ENCODE peak calls at places on chromosomes 12 and 14, in seven cellular contexts. One of them, this sample, is unnamed.

GRCh38 chr14:68519788-68520187 is 273.1 kb downstream of the ZFP36L1 start:
- DNase-seq in GM12892: no peak
- DNase-seq in esophagus squamous epithelium: no peak
- DNase-seq in fibroblast of the conjunctiva: no peak
- DNase-seq in NCI-H2081: no peak
- DNase-seq in ascending aorta: no peak
- DNase-seq in amniotic stem cell: no peak
- DNase-seq in this sample: no peak

GRCh38 chr14:49621114-49621881 is 699 bp downstream of the MGAT2 start:
- DNase-seq in esophagus squamous epithelium: peak
- DNase-seq in amniotic stem cell: no peak
- DNase-seq in NCI-H2081: peak
- DNase-seq in fibroblast of the conjunctiva: no peak
- DNase-seq in GM12892: no peak
- DNase-seq in ascending aorta: no peak
- DNase-seq in this sample: no peak

GRCh38 chr14:64656986-64657385 is 47.2 kb upstream of the PLEKHG3 start:
- DNase-seq in GM12892: no peak
- DNase-seq in ascending aorta: no peak
- DNase-seq in fibroblast of the conjunctiva: no peak
- DNase-seq in esophagus squamous epithelium: no peak
- DNase-seq in amniotic stem cell: no peak
- DNase-seq in NCI-H2081: no peak
- DNase-seq in this sample: no peak

GRCh38 chr12:77946541-77947021 is 115.9 kb downstream of the NAV3 start:
- DNase-seq in amniotic stem cell: no peak
- DNase-seq in esophagus squamous epithelium: no peak
- DNase-seq in GM12892: no peak
- DNase-seq in ascending aorta: no peak
- DNase-seq in fibroblast of the conjunctiva: no peak
- DNase-seq in NCI-H2081: no peak
- DNase-seq in this sample: no peak

GRCh38 chr12:131799828-131800593 is 28.2 kb upstream of the MMP17 start:
- DNase-seq in GM12892: no peak
- DNase-seq in amniotic stem cell: no peak
- DNase-seq in NCI-H2081: no peak
- DNase-seq in ascending aorta: no peak
- DNase-seq in esophagus squamous epithelium: no peak
- DNase-seq in fibroblast of the conjunctiva: no peak
- DNase-seq in this sample: no peak

GRCh38 chr12:32995623-32996022 is 99.0 kb upstream of the PKP2 start:
- DNase-seq in fibroblast of the conjunctiva: no peak
- DNase-seq in GM12892: no peak
- DNase-seq in amniotic stem cell: no peak
- DNase-seq in ascending aorta: no peak
- DNase-seq in NCI-H2081: no peak
- DNase-seq in esophagus squamous epithelium: no peak
- DNase-seq in this sample: no peak

GRCh38 chr12:104056419-104056972 is 6.5 kb upstream of the GLT8D2 start:
- DNase-seq in NCI-H2081: peak
- DNase-seq in esophagus squamous epithelium: no peak
- DNase-seq in GM12892: no peak
- DNase-seq in fibroblast of the conjunctiva: no peak
- DNase-seq in amniotic stem cell: no peak
- DNase-seq in ascending aorta: no peak
- DNase-seq in this sample: no peak

GRCh38 chr14:100475268-100475667 is 111.9 kb downstream of the BEGAIN start:
- DNase-seq in NCI-H2081: no peak
- DNase-seq in GM12892: no peak
- DNase-seq in amniotic stem cell: no peak
- DNase-seq in esophagus squamous epithelium: no peak
- DNase-seq in ascending aorta: no peak
- DNase-seq in fibroblast of the conjunctiva: no peak
- DNase-seq in this sample: no peak

GRCh38 chr12:109738209-109738608 is 24.6 kb downstream of the FAM222A start:
- DNase-seq in amniotic stem cell: no peak
- DNase-seq in esophagus squamous epithelium: no peak
- DNase-seq in GM12892: no peak
- DNase-seq in NCI-H2081: no peak
- DNase-seq in ascending aorta: no peak
- DNase-seq in fibroblast of the conjunctiva: no peak
- DNase-seq in this sample: no peak

GRCh38 chr12:113221997-113222729 is 899 bp downstream of the TPCN1 start:
- DNase-seq in esophagus squamous epithelium: no peak
- DNase-seq in NCI-H2081: no peak
- DNase-seq in ascending aorta: no peak
- DNase-seq in GM12892: no peak
- DNase-seq in fibroblast of the conjunctiva: no peak
- DNase-seq in amniotic stem cell: no peak
- DNase-seq in this sample: no peak

GRCh38 chr12:19273482-19274330 is 144.2 kb downstream of the PLEKHA5 start:
- DNase-seq in esophagus squamous epithelium: no peak
- DNase-seq in NCI-H2081: peak
- DNase-seq in fibroblast of the conjunctiva: peak
- DNase-seq in GM12892: no peak
- DNase-seq in ascending aorta: no peak
- DNase-seq in amniotic stem cell: peak
- DNase-seq in this sample: no peak

GRCh38 chr12:87428701-87429277 is 600.4 kb downstream of the C12orf50 start:
- DNase-seq in amniotic stem cell: no peak
- DNase-seq in fibroblast of the conjunctiva: peak
- DNase-seq in esophagus squamous epithelium: no peak
- DNase-seq in ascending aorta: no peak
- DNase-seq in GM12892: no peak
- DNase-seq in NCI-H2081: no peak
- DNase-seq in this sample: no peak

GRCh38 chr12:1117970-1118563 is 127.0 kb downstream of the ERC1 start:
- DNase-seq in esophagus squamous epithelium: no peak
- DNase-seq in amniotic stem cell: peak
- DNase-seq in fibroblast of the conjunctiva: peak
- DNase-seq in ascending aorta: no peak
- DNase-seq in GM12892: no peak
- DNase-seq in NCI-H2081: peak
- DNase-seq in this sample: no peak

GRCh38 chr14:61345144-61345482 is 23.7 kb downstream of the PRKCH start:
- DNase-seq in NCI-H2081: no peak
- DNase-seq in ascending aorta: no peak
- DNase-seq in esophagus squamous epithelium: no peak
- DNase-seq in GM12892: no peak
- DNase-seq in fibroblast of the conjunctiva: no peak
- DNase-seq in amniotic stem cell: no peak
- DNase-seq in this sample: no peak

GRCh38 chr14:51648296-51648695 is 3.4 kb upstream of the FRMD6 start:
- DNase-seq in ascending aorta: no peak
- DNase-seq in NCI-H2081: no peak
- DNase-seq in GM12892: no peak
- DNase-seq in esophagus squamous epithelium: no peak
- DNase-seq in fibroblast of the conjunctiva: no peak
- DNase-seq in amniotic stem cell: no peak
- DNase-seq in this sample: no peak

GRCh38 chr12:101501410-101502045 is 26.4 kb downstream of the SPIC start:
- DNase-seq in amniotic stem cell: no peak
- DNase-seq in NCI-H2081: no peak
- DNase-seq in GM12892: no peak
- DNase-seq in ascending aorta: no peak
- DNase-seq in fibroblast of the conjunctiva: no peak
- DNase-seq in esophagus squamous epithelium: no peak
- DNase-seq in this sample: no peak

GRCh38 chr14:95524706-95525512 is 8.5 kb upstream of the SYNE3 start:
- DNase-seq in GM12892: no peak
- DNase-seq in esophagus squamous epithelium: no peak
- DNase-seq in ascending aorta: no peak
- DNase-seq in NCI-H2081: no peak
- DNase-seq in amniotic stem cell: no peak
- DNase-seq in fibroblast of the conjunctiva: no peak
- DNase-seq in this sample: no peak

GRCh38 chr12:30095511-30095910 is 311.8 kb upstream of the TMTC1 start:
- DNase-seq in NCI-H2081: no peak
- DNase-seq in fibroblast of the conjunctiva: no peak
- DNase-seq in esophagus squamous epithelium: no peak
- DNase-seq in GM12892: no peak
- DNase-seq in ascending aorta: no peak
- DNase-seq in amniotic stem cell: no peak
- DNase-seq in this sample: no peak

GRCh38 chr14:95597784-95598204 is 62.9 kb downstream of the GLRX5 start:
- DNase-seq in amniotic stem cell: no peak
- DNase-seq in GM12892: no peak
- DNase-seq in ascending aorta: no peak
- DNase-seq in esophagus squamous epithelium: no peak
- DNase-seq in fibroblast of the conjunctiva: no peak
- DNase-seq in NCI-H2081: peak
- DNase-seq in this sample: no peak

GRCh38 chr14:23562822-23563472 is 4.6 kb downstream of the AP1G2 start:
- DNase-seq in esophagus squamous epithelium: no peak
- DNase-seq in ascending aorta: no peak
- DNase-seq in fibroblast of the conjunctiva: no peak
- DNase-seq in amniotic stem cell: no peak
- DNase-seq in GM12892: no peak
- DNase-seq in NCI-H2081: peak
- DNase-seq in this sample: no peak

GRCh38 chr14:50030049-50030448 is 86.3 kb downstream of the VCPKMT start:
- DNase-seq in NCI-H2081: no peak
- DNase-seq in fibroblast of the conjunctiva: no peak
- DNase-seq in esophagus squamous epithelium: no peak
- DNase-seq in GM12892: no peak
- DNase-seq in amniotic stem cell: no peak
- DNase-seq in ascending aorta: no peak
- DNase-seq in this sample: no peak

GRCh38 chr14:90654831-90655276 is 161.4 kb downstream of the TTC7B start:
- DNase-seq in ascending aorta: no peak
- DNase-seq in amniotic stem cell: no peak
- DNase-seq in fibroblast of the conjunctiva: peak
- DNase-seq in esophagus squamous epithelium: no peak
- DNase-seq in GM12892: no peak
- DNase-seq in NCI-H2081: no peak
- DNase-seq in this sample: no peak

GRCh38 chr12:56461235-56462159 is 6.9 kb upstream of the SPRYD4 start:
- DNase-seq in GM12892: no peak
- DNase-seq in fibroblast of the conjunctiva: no peak
- DNase-seq in NCI-H2081: no peak
- DNase-seq in amniotic stem cell: no peak
- DNase-seq in esophagus squamous epithelium: no peak
- DNase-seq in ascending aorta: no peak
- DNase-seq in this sample: no peak

GRCh38 chr12:10362828-10363664 is 26.8 kb downstream of the KLRK1 start:
- DNase-seq in ascending aorta: no peak
- DNase-seq in amniotic stem cell: no peak
- DNase-seq in GM12892: no peak
- DNase-seq in esophagus squamous epithelium: no peak
- DNase-seq in fibroblast of the conjunctiva: no peak
- DNase-seq in NCI-H2081: no peak
- DNase-seq in this sample: no peak

GRCh38 chr12:92593734-92594402 is 108.9 kb upstream of the PLEKHG7 start:
- DNase-seq in esophagus squamous epithelium: no peak
- DNase-seq in amniotic stem cell: peak
- DNase-seq in ascending aorta: peak
- DNase-seq in GM12892: peak
- DNase-seq in fibroblast of the conjunctiva: no peak
- DNase-seq in NCI-H2081: no peak
- DNase-seq in this sample: no peak

GRCh38 chr12:6367065-6367968 is 8.0 kb downstream of the SCNN1A start:
- DNase-seq in GM12892: no peak
- DNase-seq in ascending aorta: no peak
- DNase-seq in NCI-H2081: peak
- DNase-seq in esophagus squamous epithelium: no peak
- DNase-seq in amniotic stem cell: no peak
- DNase-seq in fibroblast of the conjunctiva: no peak
- DNase-seq in this sample: no peak

GRCh38 chr14:32934891-32935633 is 3.6 kb upstream of the NPAS3 start:
- DNase-seq in fibroblast of the conjunctiva: no peak
- DNase-seq in esophagus squamous epithelium: no peak
- DNase-seq in GM12892: no peak
- DNase-seq in amniotic stem cell: no peak
- DNase-seq in ascending aorta: no peak
- DNase-seq in NCI-H2081: no peak
- DNase-seq in this sample: no peak

GRCh38 chr12:5965950-5966383 is 20.9 kb upstream of the ANO2 start:
- DNase-seq in GM12892: peak
- DNase-seq in esophagus squamous epithelium: no peak
- DNase-seq in NCI-H2081: peak
- DNase-seq in ascending aorta: no peak
- DNase-seq in amniotic stem cell: peak
- DNase-seq in fibroblast of the conjunctiva: peak
- DNase-seq in this sample: no peak

GRCh38 chr12:9925746-9926393 is 6.3 kb downstream of the CLEC2A start:
- DNase-seq in amniotic stem cell: peak
- DNase-seq in fibroblast of the conjunctiva: peak
- DNase-seq in NCI-H2081: peak
- DNase-seq in esophagus squamous epithelium: no peak
- DNase-seq in GM12892: no peak
- DNase-seq in ascending aorta: no peak
- DNase-seq in this sample: no peak

GRCh38 chr12:10069099-10069498 is 29.7 kb downstream of the CLEC1A start:
- DNase-seq in ascending aorta: no peak
- DNase-seq in esophagus squamous epithelium: no peak
- DNase-seq in amniotic stem cell: no peak
- DNase-seq in fibroblast of the conjunctiva: no peak
- DNase-seq in GM12892: no peak
- DNase-seq in NCI-H2081: no peak
- DNase-seq in this sample: no peak

GRCh38 chr14:50260511-50260910 is 29.1 kb upstream of the SOS2 start:
- DNase-seq in NCI-H2081: peak
- DNase-seq in GM12892: no peak
- DNase-seq in ascending aorta: no peak
- DNase-seq in amniotic stem cell: peak
- DNase-seq in esophagus squamous epithelium: no peak
- DNase-seq in fibroblast of the conjunctiva: peak
- DNase-seq in this sample: no peak

This sample was measured in cortex of kidney.